ENCODE peak calls at places on chromosomes 3 and 15, in four cellular contexts. E is neural progenitor cell, W is left ventricle myocardium inferior, P is GM23248. C is an unnamed sample. For H3K4me1 and H3K36me3, the result is how much of the 10 kb centered on the place peaks cover.

GRCh38 chr3:160756907-160757623 is 1.0 kb downstream of the PPM1L start:
- DNase-seq in W (peak), E (peak), P (no peak), C (peak)

GRCh38 chr3:62884041-62884870 is 9.0 kb upstream of the CADPS start:
- DNase-seq in W (no peak), P (no peak), E (peak), C (no peak)

GRCh38 chr3:49719214-49719884 is at the start of gene AMIGO3:
- DNase-seq in E (peak), P (peak), W (peak), C (no peak)

GRCh38 chr15:50633653-50634052 is 52.9 kb downstream of the TRPM7 start:
- DNase-seq in P (no peak), W (no peak), E (no peak), C (no peak)

GRCh38 chr3:139199421-139200010 is 144.3 kb upstream of the MRPS22 start:
- DNase-seq in E (no peak), W (no peak), P (peak), C (no peak)

GRCh38 chr3:177106184-177106583 is 91.1 kb downstream of the TBL1XR1 start:
- DNase-seq in P (no peak), E (no peak), W (no peak), C (no peak)

GRCh38 chr15:69990566-69991391 is 106.9 kb downstream of the TLE3 start:
- DNase-seq in P (no peak), E (peak), W (no peak), C (no peak)

GRCh38 chr3:4322635-4323034 is 19.5 kb downstream of the SETMAR start:
- DNase-seq in P (peak), W (no peak), E (no peak), C (no peak)

GRCh38 chr3:126938520-126939346 is 44.2 kb upstream of the PLXNA1 start:
- DNase-seq in E (no peak), W (no peak), P (no peak), C (no peak)

GRCh38 chr3:126945171-126945721 is 37.7 kb upstream of the PLXNA1 start:
- DNase-seq in W (no peak), P (no peak), E (no peak), C (no peak)

GRCh38 chr3:126944089-126944965 is 38.6 kb upstream of the PLXNA1 start:
- DNase-seq in W (no peak), E (no peak), P (no peak), C (no peak)

GRCh38 chr3:126939347-126939735 is 43.6 kb upstream of the PLXNA1 start:
- DNase-seq in P (no peak), W (no peak), E (peak), C (no peak)

GRCh38 chr3:126941721-126942270 is 41.1 kb upstream of the PLXNA1 start:
- DNase-seq in P (no peak), E (no peak), W (no peak), C (no peak)
- H3K4me1 ChIP-seq in P (under half), E (under half), W (under half), C (under half)

GRCh38 chr3:136343446-136343845 is 93.3 kb downstream of the PCCB start:
- DNase-seq in W (no peak), E (no peak), P (no peak), C (no peak)
- H3K36me3 ChIP-seq in W (half or more), E (under half), P (under half), C (under half)

GRCh38 chr15:73050561-73051297 is 1.5 kb upstream of the NEO1 start:
- DNase-seq in W (no peak), E (no peak), P (no peak), C (no peak)
- H3K4me3 ChIP-seq in W (peak), E (peak), P (peak), C (peak)

GRCh38 chr3:186220886-186221285 is 112.0 kb upstream of the ETV5 start:
- DNase-seq in E (peak), W (no peak), P (peak), C (no peak)

GRCh38 chr3:186226466-186226865 is 117.6 kb upstream of the ETV5 start:
- DNase-seq in E (no peak), P (no peak), W (no peak), C (no peak)

GRCh38 chr3:186224211-186224610 is 115.3 kb upstream of the ETV5 start:
- DNase-seq in P (no peak), E (no peak), W (no peak), C (no peak)

GRCh38 chr3:186221733-186222378 is 113.0 kb upstream of the ETV5 start:
- DNase-seq in E (no peak), W (no peak), P (no peak), C (peak)

DNA sequence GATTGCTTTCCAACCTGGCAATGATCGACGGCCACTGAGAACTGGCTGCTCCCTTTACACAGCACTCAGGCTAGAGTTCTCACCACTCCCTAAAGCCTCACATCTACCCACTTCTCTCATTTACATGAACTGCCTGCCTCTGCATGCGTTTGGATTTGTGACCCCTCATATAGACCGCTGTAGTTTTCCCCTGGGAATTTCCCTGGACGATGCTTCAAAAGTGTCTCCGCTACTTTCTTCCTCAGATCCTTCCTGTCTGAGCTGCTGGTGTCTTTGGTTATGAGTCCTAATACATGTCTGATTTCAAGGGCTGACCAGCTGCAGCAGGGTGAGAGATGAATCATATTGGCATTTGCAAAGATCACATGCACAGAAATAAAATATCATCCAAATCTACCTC is 116.7 kb upstream of the ETV5 start:
- DNase-seq in E (no peak), W (no peak), P (peak), C (no peak)
- H3K4me1 ChIP-seq in E (under half), W (under half), P (under half), C (under half)

GRCh38 chr15:76972420-76973361 is 22.2 kb upstream of the PSTPIP1 start:
- DNase-seq in P (peak), W (no peak), E (no peak), C (no peak)
- H3K36me3 ChIP-seq in P (under half), W (under half), E (under half), C (under half)

DNA sequence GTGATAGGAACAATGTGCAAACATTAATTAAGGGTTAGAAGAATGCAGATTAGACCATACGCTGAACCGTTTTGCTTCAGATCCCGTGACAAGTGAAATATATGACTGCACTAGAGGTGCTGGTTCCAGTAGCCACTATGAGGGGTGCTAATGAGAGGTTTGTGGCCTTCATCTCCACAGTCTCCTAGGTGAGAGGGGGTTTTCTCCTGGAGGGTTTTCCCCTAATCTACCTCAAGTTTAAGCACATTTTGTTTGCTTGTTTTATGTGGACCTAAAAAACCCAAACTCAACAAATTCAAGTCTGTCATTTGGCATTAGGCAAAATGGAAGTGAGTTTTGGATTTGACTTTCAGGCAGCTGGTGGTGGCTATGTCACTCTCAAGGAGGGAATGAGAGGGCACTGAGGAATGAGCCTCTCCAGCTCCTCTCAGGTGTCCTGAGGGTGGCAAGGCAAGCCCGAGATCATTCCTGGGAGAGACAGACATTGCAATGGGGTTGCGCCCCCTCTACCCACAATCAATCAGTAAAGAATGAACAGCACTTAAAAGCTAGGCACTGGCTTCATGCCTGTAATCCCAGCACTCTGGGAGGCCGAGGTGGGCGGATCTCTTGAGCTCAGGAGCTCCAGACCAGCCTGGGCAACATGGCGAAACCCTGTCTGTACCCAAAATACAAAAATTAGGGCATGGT is 13.9 kb upstream of the SHF start:
- DNase-seq in W (no peak), P (peak), E (no peak), C (no peak)
- H3K4me3 ChIP-seq in W (peak), P (no peak), E (peak), C (peak)

GRCh38 chr3:39147711-39148115 is 5.7 kb downstream of the CSRNP1 start:
- DNase-seq in W (no peak), P (peak), E (no peak), C (peak)
- H3K4me1 ChIP-seq in W (half or more), P (half or more), E (under half), C (half or more)

DNA sequence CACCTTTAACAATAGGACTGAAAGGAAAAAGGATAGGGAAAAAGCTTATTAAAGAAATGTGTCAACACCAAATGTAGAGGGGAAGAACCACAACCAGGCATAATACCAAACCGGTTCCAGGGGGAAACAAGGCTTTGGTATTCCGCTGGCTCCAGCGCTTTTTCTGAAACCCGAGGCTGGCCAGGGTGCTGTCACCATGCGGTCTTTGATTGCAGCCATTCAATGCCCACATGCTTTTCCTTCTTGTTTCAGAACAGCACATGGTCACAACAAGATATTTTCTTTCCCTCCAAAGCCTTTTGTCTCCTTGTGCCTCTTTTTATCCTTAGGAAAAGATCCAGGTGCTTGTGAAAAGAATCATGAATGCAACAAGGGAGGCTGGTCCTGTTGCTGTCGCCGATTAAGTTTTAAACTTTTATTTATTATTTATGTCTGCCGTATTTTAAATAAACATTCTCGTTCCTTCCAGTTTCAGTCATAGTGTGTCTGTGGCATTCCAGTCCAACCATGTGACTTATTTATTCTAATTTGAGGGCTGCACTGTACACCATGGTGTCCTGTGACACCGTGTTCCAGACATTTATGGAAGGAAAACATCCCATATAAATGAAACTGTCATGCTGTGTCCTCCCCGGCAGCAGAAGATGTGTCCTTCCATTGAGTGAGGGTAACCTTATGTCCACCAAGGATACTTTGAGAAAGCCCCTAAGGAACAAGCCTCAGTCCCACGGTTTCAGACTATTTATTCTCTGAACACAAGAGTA is 41.1 kb downstream of the CCK start:
- DNase-seq in E (no peak), P (no peak), W (no peak), C (no peak)
- H3K36me3 ChIP-seq in E (under half), P (under half), W (half or more), C (under half)

C was measured in SJCRH30.